ENCODE peak calls at places on chromosomes 6 and 20, in four cellular contexts. U is SK-N-SH, N is IMR-90, P is K562. F is an unnamed sample.

GRCh38 chr20:3889489-3890409 is 562 bp downstream of the PANK2 start:
- DNase-seq in P (peak; percentile 65), U (peak; percentile 81), N (no peak), F (peak; percentile 49)

GRCh38 chr6:128963561-128963960 is 80.6 kb downstream of the LAMA2 start:
- DNase-seq in U (no peak), P (no peak), N (peak; percentile 27), F (no peak)

GRCh38 chr20:47220161-47220582 is 136.3 kb downstream of the ZMYND8 start:
- DNase-seq in P (peak; percentile 64), N (no peak), U (peak; percentile 61), F (peak; percentile 49)

GRCh38 chr6:15480546-15480945 is 182.3 kb downstream of the DTNBP1 start:
- DNase-seq in P (no peak), N (no peak), U (no peak), F (no peak)

GRCh38 chr20:33672426-33673114 is 1.7 kb downstream of the NECAB3 start:
- DNase-seq in P (peak; percentile 62), N (no peak), U (peak; percentile 60), F (no peak)

GRCh38 chr6:113457156-113457555 is 400.0 kb upstream of the MARCKS start:
- DNase-seq in P (no peak), U (no peak), N (peak; percentile 81), F (no peak)

GRCh38 chr20:54605319-54605718 is 129.9 kb downstream of the DOK5 start:
- DNase-seq in N (no peak), U (no peak), P (no peak), F (no peak)

GRCh38 chr6:122712093-122712863 is 67.2 kb upstream of the FABP7 start:
- DNase-seq in P (peak; percentile 71), N (peak; percentile 62), U (no peak), F (no peak)

GRCh38 chr6:9612489-9612888 is 802.4 kb downstream of the TFAP2A start:
- DNase-seq in P (no peak), U (no peak), N (peak; percentile 17), F (no peak)

GRCh38 chr6:168016176-168016620 is 18.7 kb downstream of the KIF25 start:
- DNase-seq in P (no peak), U (no peak), N (no peak), F (no peak)

GRCh38 chr20:59948212-59948611 is 8.0 kb downstream of the FAM217B start:
- DNase-seq in U (no peak), P (no peak), N (no peak), F (no peak)

GRCh38 chr6:35607517-35608233 is 81.0 kb downstream of the FKBP5 start:
- DNase-seq in N (no peak), U (no peak), P (no peak), F (no peak)
- TF ChIP-seq SMC3 in N (no peak), U (no peak), P (no peak), F (no peak)

GRCh38 chr6:106537662-106538061 is 91.6 kb downstream of the RTN4IP1 start:
- DNase-seq in N (no peak), P (no peak), U (no peak), F (no peak)
- TF ChIP-seq SMC3 in N (no peak), P (no peak), U (no peak), F (no peak)

DNA sequence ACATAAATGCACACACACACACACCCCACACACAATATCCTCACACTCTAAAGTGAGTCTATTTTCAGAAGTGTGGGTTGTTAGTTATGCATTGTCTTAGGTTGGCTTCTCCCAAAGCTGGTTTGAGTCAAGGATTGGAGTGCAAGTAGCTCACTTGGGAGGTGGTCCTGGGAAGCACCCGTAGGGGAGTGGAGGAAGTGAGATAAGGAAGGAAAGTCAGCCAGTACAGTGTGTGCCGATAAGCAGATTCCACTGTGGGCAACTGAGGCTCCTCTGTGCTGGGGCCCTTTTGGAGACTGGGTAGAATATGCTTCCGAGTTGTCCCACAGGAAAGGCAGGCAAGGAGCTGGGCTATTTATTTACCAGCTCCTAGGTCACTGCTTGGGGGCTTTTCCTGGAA is 67.2 kb downstream of the PLCB4 start:
- DNase-seq in N (no peak), P (peak; percentile 54), U (no peak), F (no peak)
- TF ChIP-seq SMC3 in N (no peak), P (no peak), U (no peak), F (no peak)

GRCh38 chr6:2576499-2576898 is 174.2 kb downstream of the MYLK4 start:
- DNase-seq in P (no peak), U (no peak), N (no peak), F (no peak)
- TF ChIP-seq SMC3 in P (no peak), U (no peak), N (no peak), F (no peak)

GRCh38 chr6:744954-745353 is 52.0 kb upstream of the EXOC2 start:
- DNase-seq in P (no peak), N (no peak), U (no peak), F (no peak)
- TF ChIP-seq SMC3 in P (no peak), N (no peak), U (no peak), F (no peak)

GRCh38 chr6:155341130-155341828 is 27.0 kb upstream of the TFB1M start:
- DNase-seq in P (no peak), N (peak; percentile 74), U (no peak), F (no peak)
- TF ChIP-seq SMC3 in P (no peak), N (no peak), U (no peak), F (no peak)

DNA sequence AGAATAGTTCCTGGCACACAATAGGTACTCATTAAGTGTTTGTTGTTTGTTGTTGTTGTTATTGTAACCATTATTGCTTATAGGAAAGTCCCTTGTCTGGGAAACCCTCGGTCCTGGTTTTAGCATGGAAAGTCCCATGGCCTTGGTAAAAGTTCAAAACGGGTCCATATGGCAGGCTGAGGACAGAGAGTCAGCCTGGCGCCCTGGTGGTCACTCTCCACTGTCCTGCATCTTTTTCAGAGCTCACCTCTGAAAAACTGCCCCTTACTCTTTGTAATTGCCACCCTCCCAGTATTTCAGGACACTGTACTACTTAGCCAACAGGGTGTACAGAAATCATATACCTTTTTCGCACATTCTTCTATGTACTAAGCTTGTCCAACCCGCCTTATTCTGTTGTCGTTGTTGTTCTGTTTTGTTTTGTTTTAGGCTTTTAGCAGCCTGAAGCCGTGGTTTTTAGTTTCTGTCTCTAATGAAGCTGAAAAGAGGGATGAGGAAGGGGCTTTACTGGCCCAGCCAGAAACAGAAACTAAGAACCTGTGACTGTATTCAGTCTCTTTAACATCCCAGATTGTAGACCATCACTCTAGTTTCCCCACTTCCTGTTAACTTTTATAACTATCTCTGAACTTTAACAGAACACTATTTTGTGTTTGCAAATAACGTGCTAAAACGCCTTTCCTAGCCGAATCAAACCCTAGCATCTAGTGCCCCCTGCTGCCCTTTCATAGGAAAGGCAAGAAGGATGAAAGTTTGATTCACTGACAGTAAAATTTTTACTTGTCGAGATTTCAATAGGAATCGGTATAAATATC is 7.6 kb upstream of the TMEM14A start:
- DNase-seq in U (peak; percentile 69), N (peak; percentile 80), P (peak; percentile 68), F (peak; percentile 69)
- TF ChIP-seq SMC3 in U (peak; percentile 89), N (peak; percentile 99), P (peak; percentile 82), F (peak; percentile 86)

GRCh38 chr20:41692479-41693135 is 74.4 kb upstream of the CHD6 start:
- DNase-seq in U (peak; percentile 74), N (peak; percentile 52), P (peak; percentile 52), F (peak; percentile 77)
- TF ChIP-seq SMC3 in U (no peak), N (no peak), P (no peak), F (no peak)

GRCh38 chr6:89297695-89298351 is 17.3 kb downstream of the GABRR2 start:
- DNase-seq in P (peak; percentile 49), N (peak; percentile 99), U (no peak), F (peak; percentile 64)

GRCh38 chr6:89302195-89302770 is 12.8 kb downstream of the GABRR2 start:
- DNase-seq in N (no peak), P (peak; percentile 57), U (no peak), F (no peak)

GRCh38 chr6:89298680-89299450 is 16.2 kb downstream of the GABRR2 start:
- DNase-seq in P (no peak), N (peak; percentile 84), U (no peak), F (peak; percentile 18)

GRCh38 chr6:89301586-89302194 is 13.4 kb downstream of the GABRR2 start:
- DNase-seq in P (no peak), N (no peak), U (no peak), F (no peak)

DNA sequence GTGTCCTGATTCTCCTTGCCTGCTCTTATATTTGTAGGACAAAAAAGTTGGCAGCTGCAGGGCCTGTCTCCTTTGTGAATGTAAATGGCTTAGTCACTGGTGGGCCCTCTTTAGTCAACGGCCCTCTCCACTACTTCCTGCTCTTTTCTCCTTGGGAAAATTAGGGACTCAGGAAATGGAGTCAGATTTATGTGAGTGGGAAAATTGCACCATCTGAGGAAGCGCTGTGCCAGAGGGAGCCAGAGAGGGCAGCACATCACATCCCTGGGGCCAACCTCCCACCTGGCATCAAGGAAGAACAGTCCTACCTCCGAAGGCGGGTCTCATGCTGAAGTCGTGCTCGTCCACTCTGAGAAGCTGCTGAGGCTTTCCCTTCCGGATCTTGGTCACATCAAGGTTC is 15.6 kb downstream of the GABRR2 start:
- DNase-seq in P (no peak), N (peak; percentile 24), U (no peak), F (peak; percentile 32)
- TF ChIP-seq SMC3 in P (no peak), N (no peak), U (no peak), F (no peak)

F was measured in A549.